ENCODE peak calls at places on chromosome 11, in eight cellular contexts. One of them, this sample, is unnamed.

GRCh38 chr11:70278994-70279393 is 8.5 kb downstream of the PPFIA1 start:
- DNase-seq in uterus: no peak
- DNase-seq in ovary: no peak
- DNase-seq in breast epithelium: no peak
- DNase-seq in CD4-positive, alpha-beta memory T cell: no peak
- DNase-seq in A549: no peak
- DNase-seq in colonic mucosa: no peak
- DNase-seq in iPS DF 6.9: no peak
- DNase-seq in this sample: no peak

GRCh38 chr11:90220391-90220790 is 2.5 kb downstream of the CHORDC1 start:
- DNase-seq in uterus: no peak
- DNase-seq in ovary: no peak
- DNase-seq in breast epithelium: no peak
- DNase-seq in CD4-positive, alpha-beta memory T cell: no peak
- DNase-seq in A549: no peak
- DNase-seq in colonic mucosa: no peak
- DNase-seq in iPS DF 6.9: no peak
- DNase-seq in this sample: no peak

GRCh38 chr11:107050126-107050525 is 31.9 kb upstream of the GUCY1A2 start:
- DNase-seq in uterus: no peak
- DNase-seq in ovary: no peak
- DNase-seq in breast epithelium: no peak
- DNase-seq in CD4-positive, alpha-beta memory T cell: no peak
- DNase-seq in A549: no peak
- DNase-seq in colonic mucosa: no peak
- DNase-seq in iPS DF 6.9: no peak
- DNase-seq in this sample: no peak

GRCh38 chr11:61119055-61119454 is 16.8 kb downstream of the CD5 start:
- DNase-seq in uterus: no peak
- DNase-seq in ovary: no peak
- DNase-seq in breast epithelium: no peak
- DNase-seq in CD4-positive, alpha-beta memory T cell: no peak
- DNase-seq in A549: no peak
- DNase-seq in colonic mucosa: no peak
- DNase-seq in iPS DF 6.9: no peak
- DNase-seq in this sample: no peak

GRCh38 chr11:74179234-74180126 is 8.4 kb downstream of the PPME1 start:
- DNase-seq in uterus: no peak
- DNase-seq in ovary: no peak
- DNase-seq in breast epithelium: no peak
- DNase-seq in CD4-positive, alpha-beta memory T cell: no peak
- DNase-seq in A549: no peak
- DNase-seq in colonic mucosa: no peak
- DNase-seq in iPS DF 6.9: no peak
- DNase-seq in this sample: no peak

GRCh38 chr11:86919557-86920210 is 35.5 kb downstream of the FZD4 start:
- DNase-seq in uterus: no peak
- DNase-seq in ovary: no peak
- DNase-seq in breast epithelium: no peak
- DNase-seq in CD4-positive, alpha-beta memory T cell: peak; percentile 6
- DNase-seq in A549: peak; percentile 74
- DNase-seq in colonic mucosa: no peak
- DNase-seq in iPS DF 6.9: peak; percentile 48
- DNase-seq in this sample: peak; percentile 29

GRCh38 chr11:14549891-14550290 is 29.7 kb upstream of the PSMA1 start:
- DNase-seq in uterus: no peak
- DNase-seq in ovary: no peak
- DNase-seq in breast epithelium: no peak
- DNase-seq in CD4-positive, alpha-beta memory T cell: no peak
- DNase-seq in A549: no peak
- DNase-seq in colonic mucosa: no peak
- DNase-seq in iPS DF 6.9: no peak
- DNase-seq in this sample: no peak

GRCh38 chr11:120224872-120225371 is 14.1 kb downstream of the OAF start:
- DNase-seq in uterus: no peak
- DNase-seq in ovary: peak; percentile 61
- DNase-seq in breast epithelium: no peak
- DNase-seq in CD4-positive, alpha-beta memory T cell: no peak
- DNase-seq in A549: no peak
- DNase-seq in colonic mucosa: no peak
- DNase-seq in iPS DF 6.9: no peak
- DNase-seq in this sample: no peak

GRCh38 chr11:37230865-37231264 is 632.8 kb upstream of the RAG2 start:
- DNase-seq in uterus: no peak
- DNase-seq in ovary: no peak
- DNase-seq in breast epithelium: no peak
- DNase-seq in CD4-positive, alpha-beta memory T cell: no peak
- DNase-seq in A549: no peak
- DNase-seq in colonic mucosa: no peak
- DNase-seq in iPS DF 6.9: no peak
- DNase-seq in this sample: no peak

GRCh38 chr11:119709171-119709570 is 19.8 kb downstream of the NECTIN1 start:
- DNase-seq in uterus: no peak
- DNase-seq in ovary: no peak
- DNase-seq in breast epithelium: no peak
- DNase-seq in CD4-positive, alpha-beta memory T cell: no peak
- DNase-seq in A549: no peak
- DNase-seq in colonic mucosa: no peak
- DNase-seq in iPS DF 6.9: no peak
- DNase-seq in this sample: no peak

GRCh38 chr11:67272327-67273259 is 6.3 kb downstream of the GRK2 start:
- DNase-seq in uterus: peak; percentile 16
- DNase-seq in ovary: peak; percentile 35
- DNase-seq in breast epithelium: no peak
- DNase-seq in CD4-positive, alpha-beta memory T cell: peak; percentile 41
- DNase-seq in A549: no peak
- DNase-seq in colonic mucosa: no peak
- DNase-seq in iPS DF 6.9: no peak
- DNase-seq in this sample: no peak

GRCh38 chr11:129230006-129230405 is 37.9 kb upstream of the ARHGAP32 start:
- DNase-seq in uterus: no peak
- DNase-seq in ovary: no peak
- DNase-seq in breast epithelium: no peak
- DNase-seq in CD4-positive, alpha-beta memory T cell: no peak
- DNase-seq in A549: no peak
- DNase-seq in colonic mucosa: no peak
- DNase-seq in iPS DF 6.9: no peak
- DNase-seq in this sample: no peak

GRCh38 chr11:92284107-92284506 is 59.5 kb downstream of the FAT3 start:
- DNase-seq in uterus: no peak
- DNase-seq in ovary: no peak
- DNase-seq in breast epithelium: no peak
- DNase-seq in CD4-positive, alpha-beta memory T cell: no peak
- DNase-seq in A549: no peak
- DNase-seq in colonic mucosa: peak; percentile 25
- DNase-seq in iPS DF 6.9: no peak
- DNase-seq in this sample: no peak

GRCh38 chr11:131884461-131885073 is 514.2 kb downstream of the NTM start:
- DNase-seq in uterus: no peak
- DNase-seq in ovary: no peak
- DNase-seq in breast epithelium: no peak
- DNase-seq in CD4-positive, alpha-beta memory T cell: no peak
- DNase-seq in A549: no peak
- DNase-seq in colonic mucosa: no peak
- DNase-seq in iPS DF 6.9: no peak
- DNase-seq in this sample: no peak

GRCh38 chr11:78418584-78419211 is 1.1 kb upstream of the GAB2 start:
- DNase-seq in uterus: no peak
- DNase-seq in ovary: no peak
- DNase-seq in breast epithelium: no peak
- DNase-seq in CD4-positive, alpha-beta memory T cell: no peak
- DNase-seq in A549: no peak
- DNase-seq in colonic mucosa: no peak
- DNase-seq in iPS DF 6.9: no peak
- DNase-seq in this sample: no peak

GRCh38 chr11:107792049-107792443 is 66.5 kb downstream of the SLC35F2 start:
- DNase-seq in uterus: no peak
- DNase-seq in ovary: no peak
- DNase-seq in breast epithelium: no peak
- DNase-seq in CD4-positive, alpha-beta memory T cell: no peak
- DNase-seq in A549: no peak
- DNase-seq in colonic mucosa: no peak
- DNase-seq in iPS DF 6.9: no peak
- DNase-seq in this sample: no peak

GRCh38 chr11:84721561-84721961 is 905.6 kb downstream of the DLG2 start:
- DNase-seq in uterus: no peak
- DNase-seq in ovary: no peak
- DNase-seq in breast epithelium: no peak
- DNase-seq in CD4-positive, alpha-beta memory T cell: no peak
- DNase-seq in A549: no peak
- DNase-seq in colonic mucosa: peak; percentile 17
- DNase-seq in iPS DF 6.9: no peak
- DNase-seq in this sample: no peak

DNA sequence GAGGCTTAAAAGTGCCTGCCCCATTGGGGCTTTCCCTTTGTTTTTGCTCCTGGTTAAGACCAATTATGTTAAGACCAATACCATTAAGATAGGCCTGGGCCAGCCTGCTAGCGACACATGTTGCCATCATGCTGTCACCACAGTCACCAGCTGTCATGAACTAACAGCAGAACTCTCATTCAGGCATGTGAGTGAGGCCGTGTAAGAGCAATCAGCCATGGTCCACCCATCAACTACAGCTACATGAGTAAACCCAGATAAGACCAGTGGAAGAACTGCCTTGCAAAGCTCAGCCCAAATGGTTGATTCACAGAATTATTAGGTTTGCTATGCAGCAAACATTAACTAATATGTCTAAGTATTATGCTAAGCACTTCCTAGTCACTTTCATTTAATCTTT is 19.9 kb downstream of the GLYAT start:
- DNase-seq in uterus: no peak
- DNase-seq in ovary: no peak
- DNase-seq in breast epithelium: no peak
- DNase-seq in CD4-positive, alpha-beta memory T cell: no peak
- DNase-seq in A549: no peak
- DNase-seq in colonic mucosa: no peak
- DNase-seq in iPS DF 6.9: no peak
- DNase-seq in this sample: no peak
- H3K9me3 ChIP-seq in uterus: no peaks in the 10 kb centered on the region
- H3K9me3 ChIP-seq in ovary: no peaks in the 10 kb centered on the region
- H3K9me3 ChIP-seq in breast epithelium: no peaks in the 10 kb centered on the region
- H3K9me3 ChIP-seq in CD4-positive, alpha-beta memory T cell: no peaks in the 10 kb centered on the region
- H3K9me3 ChIP-seq in A549: no peaks in the 10 kb centered on the region
- H3K9me3 ChIP-seq in colonic mucosa: no peaks in the 10 kb centered on the region
- H3K9me3 ChIP-seq in iPS DF 6.9: no peaks in the 10 kb centered on the region
- H3K9me3 ChIP-seq in this sample: no peaks in the 10 kb centered on the region

GRCh38 chr11:75602916-75603315 is 40.9 kb downstream of the SERPINH1 start:
- DNase-seq in uterus: no peak
- DNase-seq in ovary: no peak
- DNase-seq in breast epithelium: no peak
- DNase-seq in CD4-positive, alpha-beta memory T cell: no peak
- DNase-seq in A549: no peak
- DNase-seq in colonic mucosa: no peak
- DNase-seq in iPS DF 6.9: no peak
- DNase-seq in this sample: no peak
- H3K27ac ChIP-seq in uterus: no peak overlapping the region
- H3K27ac ChIP-seq in ovary: no peak overlapping the region
- H3K27ac ChIP-seq in breast epithelium: no peak overlapping the region
- H3K27ac ChIP-seq in CD4-positive, alpha-beta memory T cell: no peak overlapping the region
- H3K27ac ChIP-seq in A549: no peak overlapping the region
- H3K27ac ChIP-seq in colonic mucosa: no peak overlapping the region
- H3K27ac ChIP-seq in iPS DF 6.9: no peak overlapping the region
- H3K27ac ChIP-seq in this sample: no peak overlapping the region

DNA sequence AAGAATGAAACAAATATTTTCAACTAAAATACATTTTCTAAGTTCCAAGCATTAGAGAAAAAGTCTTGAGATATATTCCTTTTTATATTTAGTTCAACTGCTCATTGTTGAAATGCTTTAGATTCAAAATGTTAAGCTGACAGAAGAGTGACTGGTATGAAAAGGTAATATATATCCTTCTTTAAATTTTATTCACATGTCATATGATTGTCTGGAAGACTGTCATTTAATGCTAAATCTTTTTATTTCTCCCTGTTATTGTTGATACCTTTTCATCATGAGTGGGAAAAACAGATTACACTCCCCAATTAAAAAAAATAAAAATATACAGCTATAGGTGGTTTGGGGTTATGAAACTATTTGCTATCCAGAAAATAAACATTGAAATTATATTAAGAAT is 965.4 kb downstream of the JRKL start:
- DNase-seq in uterus: no peak
- DNase-seq in ovary: no peak
- DNase-seq in breast epithelium: no peak
- DNase-seq in CD4-positive, alpha-beta memory T cell: no peak
- DNase-seq in A549: no peak
- DNase-seq in colonic mucosa: no peak
- DNase-seq in iPS DF 6.9: no peak
- DNase-seq in this sample: no peak
- H3K9me3 ChIP-seq in uterus: no peaks in the 10 kb centered on the region
- H3K9me3 ChIP-seq in ovary: no peaks in the 10 kb centered on the region
- H3K9me3 ChIP-seq in breast epithelium: no peaks in the 10 kb centered on the region
- H3K9me3 ChIP-seq in CD4-positive, alpha-beta memory T cell: no peaks in the 10 kb centered on the region
- H3K9me3 ChIP-seq in A549: no peaks in the 10 kb centered on the region
- H3K9me3 ChIP-seq in colonic mucosa: no peaks in the 10 kb centered on the region
- H3K9me3 ChIP-seq in iPS DF 6.9: no peaks in the 10 kb centered on the region
- H3K9me3 ChIP-seq in this sample: peaks cover 3% of the 10 kb centered on the region

DNA sequence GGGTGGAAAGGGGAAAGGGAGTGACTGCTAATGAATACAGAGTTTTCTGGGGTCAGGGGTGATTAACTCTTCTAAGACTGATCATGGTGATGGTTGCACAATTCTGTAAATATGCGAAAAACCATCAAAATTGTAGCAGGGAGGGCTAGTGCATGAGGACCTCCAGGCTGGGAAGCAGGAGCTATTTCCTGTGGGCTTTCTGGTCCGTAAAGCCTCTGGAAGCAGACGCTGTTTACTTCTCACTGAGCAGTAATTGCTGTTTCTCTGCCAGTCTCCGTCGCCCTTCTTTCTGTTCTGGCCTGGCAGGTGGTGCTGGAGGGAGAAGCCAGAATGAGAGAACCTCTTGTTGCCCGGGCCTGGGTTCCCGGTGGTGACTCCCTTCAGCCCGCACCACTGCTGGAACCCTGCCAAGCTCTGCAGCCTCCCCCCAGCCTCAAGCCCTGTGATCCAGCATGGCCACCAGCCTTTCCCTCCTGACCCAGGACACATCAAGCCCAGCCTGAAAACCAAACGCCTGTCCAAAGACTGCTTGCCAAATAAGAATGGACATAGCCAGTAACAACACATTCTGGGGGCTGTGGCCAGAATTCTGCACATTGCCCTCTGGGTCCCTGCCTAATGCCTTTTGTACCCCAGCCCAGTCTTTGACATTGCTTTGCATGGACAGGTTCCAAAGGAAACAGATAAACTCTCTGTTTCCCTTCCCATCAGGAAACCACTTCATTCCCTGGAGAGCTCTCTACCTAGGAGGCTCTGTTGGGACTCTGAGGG is 201.0 kb upstream of the NAV2 start:
- DNase-seq in uterus: peak; percentile 19
- DNase-seq in ovary: peak; percentile 38
- DNase-seq in breast epithelium: no peak
- DNase-seq in CD4-positive, alpha-beta memory T cell: no peak
- DNase-seq in A549: no peak
- DNase-seq in colonic mucosa: peak; percentile 23
- DNase-seq in iPS DF 6.9: no peak
- DNase-seq in this sample: no peak
- H3K27ac ChIP-seq in uterus: no peak overlapping the region
- H3K27ac ChIP-seq in ovary: no peak overlapping the region
- H3K27ac ChIP-seq in breast epithelium: no peak overlapping the region
- H3K27ac ChIP-seq in CD4-positive, alpha-beta memory T cell: no peak overlapping the region
- H3K27ac ChIP-seq in A549: no peak overlapping the region
- H3K27ac ChIP-seq in colonic mucosa: no peak overlapping the region
- H3K27ac ChIP-seq in iPS DF 6.9: no peak overlapping the region
- H3K27ac ChIP-seq in this sample: no peak overlapping the region